ENCODE peak calls at places on chromosomes 2 and 18, in eight cellular contexts. Z is HCT116, S is GM23248, I is hepatocyte, C is neural progenitor cell, F is OCI-LY7, H is GM23338, B is MM.1S. O is an unnamed sample.

GRCh38 chr2:44769349-44770005 is 172.0 kb upstream of the SIX3 start:
- DNase-seq in Z (no peak), S (no peak), I (no peak), C (no peak), F (no peak), H (no peak), B (no peak), O (no peak)

GRCh38 chr18:60935046-60935445 is 398.2 kb upstream of the CDH20 start:
- DNase-seq in Z (no peak), S (peak), I (no peak), C (no peak), F (no peak), H (no peak), B (no peak), O (no peak)

GRCh38 chr18:31645411-31645810 is 39.0 kb downstream of the B4GALT6 start:
- DNase-seq in Z (no peak), S (no peak), I (no peak), C (no peak), F (no peak), H (no peak), B (no peak), O (no peak)

GRCh38 chr2:152425765-152426710 is 91.1 kb downstream of the FMNL2 start:
- DNase-seq in Z (no peak), S (peak), I (no peak), C (no peak), F (no peak), H (no peak), B (no peak), O (no peak)

GRCh38 chr18:45916302-45916701 is 50.8 kb downstream of the EPG5 start:
- DNase-seq in Z (no peak), S (no peak), I (peak), C (peak), F (peak), H (peak), B (no peak), O (no peak)

GRCh38 chr2:201171259-201171814 is 11.6 kb upstream of the CASP10 start:
- DNase-seq in Z (no peak), S (no peak), I (no peak), C (no peak), F (no peak), H (no peak), B (no peak), O (no peak)

GRCh38 chr2:95389256-95390119 is 13.0 kb upstream of the FAHD2A start:
- DNase-seq in Z (peak), S (peak), I (peak), C (peak), F (peak), H (peak), B (peak), O (peak)

GRCh38 chr18:26657618-26658581 is 109.5 kb upstream of the KCTD1 start:
- DNase-seq in Z (no peak), S (no peak), I (no peak), C (no peak), F (no peak), H (no peak), B (no peak), O (no peak)

GRCh38 chr2:222769446-222769845 is 91.4 kb upstream of the ACSL3 start:
- DNase-seq in Z (no peak), S (no peak), I (no peak), C (no peak), F (no peak), H (no peak), B (no peak), O (no peak)

GRCh38 chr2:32806857-32807256 is 139.9 kb upstream of the LTBP1 start:
- DNase-seq in Z (no peak), S (no peak), I (no peak), C (no peak), F (no peak), H (no peak), B (no peak), O (peak)

GRCh38 chr2:98472961-98473746 is 28.5 kb downstream of the INPP4A start:
- DNase-seq in Z (no peak), S (no peak), I (no peak), C (no peak), F (no peak), H (no peak), B (no peak), O (no peak)

GRCh38 chr18:63646916-63647315 is 2.9 kb upstream of the SERPINB4 start:
- DNase-seq in Z (no peak), S (peak), I (no peak), C (no peak), F (no peak), H (no peak), B (no peak), O (no peak)

GRCh38 chr2:1538663-1539062 is 125.4 kb downstream of the TPO start:
- DNase-seq in Z (peak), S (peak), I (peak), C (peak), F (no peak), H (peak), B (no peak), O (peak)

GRCh38 chr2:1055014-1055595 is 104.5 kb downstream of the SNTG2 start:
- DNase-seq in Z (no peak), S (peak), I (no peak), C (no peak), F (no peak), H (no peak), B (no peak), O (peak)

GRCh38 chr18:23884712-23885375 is 129.7 kb upstream of the TTC39C start:
- DNase-seq in Z (no peak), S (no peak), I (peak), C (no peak), F (no peak), H (peak), B (no peak), O (no peak)

GRCh38 chr2:172234716-172235661 is 132.3 kb upstream of the DLX2 start:
- DNase-seq in Z (no peak), S (peak), I (peak), C (peak), F (no peak), H (peak), B (no peak), O (no peak)

DNA sequence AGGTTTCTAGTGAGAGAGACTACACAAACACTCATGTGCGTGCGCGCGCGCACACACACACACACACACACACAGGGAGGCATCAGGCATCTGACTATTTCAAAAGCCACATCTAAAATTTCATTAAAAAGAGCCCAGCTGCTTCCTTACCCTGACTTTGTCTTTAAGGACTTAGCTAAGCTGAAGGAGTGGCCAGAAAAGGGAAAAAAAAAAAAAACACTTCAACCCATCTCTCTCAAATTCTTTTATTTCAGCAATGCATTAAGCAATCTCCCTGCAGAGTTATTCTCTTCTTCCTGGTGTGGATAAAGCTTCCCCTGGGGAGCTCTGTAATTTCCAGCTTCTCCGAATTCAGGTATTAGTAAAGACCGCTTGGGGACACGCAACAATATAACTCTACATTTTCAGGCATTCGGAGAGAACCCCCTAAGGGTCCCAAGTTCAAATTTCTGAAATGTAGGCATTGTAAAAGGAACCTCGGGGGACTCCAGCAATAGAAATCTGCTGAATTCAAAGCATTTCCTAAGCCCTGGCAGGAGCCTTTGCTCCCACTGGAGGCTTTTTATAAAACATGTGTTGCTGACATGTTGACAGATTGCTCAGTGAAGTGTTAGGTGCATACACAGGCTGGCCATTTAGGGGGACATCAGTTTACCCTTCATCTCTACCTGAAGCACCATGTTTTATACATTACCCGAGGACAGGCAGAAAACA is 66.9 kb downstream of the ZNF521 start:
- DNase-seq in Z (no peak), S (peak), I (no peak), C (peak), F (no peak), H (peak), B (no peak), O (no peak)
- TF ChIP-seq EZH2phosphoT487 in Z (no peak), S (no peak), I (no peak), C (no peak), F (no peak), H (no peak), B (no peak), O (no peak)

DNA sequence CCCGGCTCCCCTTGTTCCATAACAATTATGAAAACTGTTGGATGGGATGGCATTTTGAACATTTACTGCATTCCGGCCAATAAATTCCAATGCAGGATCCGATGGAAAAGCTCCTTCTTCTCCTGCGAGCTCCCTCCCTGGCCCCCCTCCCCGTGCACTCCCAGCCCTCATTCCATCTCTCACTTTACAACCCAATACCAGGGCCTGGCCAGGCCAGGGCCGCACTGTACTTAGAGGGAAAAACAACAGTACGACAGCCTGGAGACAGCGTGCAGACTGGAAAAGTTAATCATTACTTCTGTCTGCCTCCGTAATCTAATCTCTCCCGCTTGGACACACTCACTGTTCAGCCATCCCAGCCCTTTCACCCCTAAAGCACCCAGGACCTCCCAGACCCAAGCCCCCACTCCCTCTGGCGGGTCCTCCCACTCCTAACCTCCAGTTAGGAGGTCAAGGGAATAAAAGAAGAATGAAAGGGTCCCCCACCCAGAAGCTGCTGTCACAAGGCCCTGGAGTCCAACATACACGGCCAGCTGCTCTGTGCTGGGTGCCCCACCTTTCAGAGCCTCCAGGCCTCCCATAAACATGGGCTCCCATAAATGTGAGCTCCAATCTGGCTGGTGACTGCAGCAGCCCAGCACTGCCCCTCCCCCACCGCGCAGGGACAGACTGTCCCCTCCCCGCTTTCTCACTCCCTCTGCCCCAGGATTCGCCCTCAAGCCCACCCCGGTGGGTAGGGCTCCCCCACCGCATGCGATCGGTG is 20.6 kb downstream of the SMAD7 start:
- DNase-seq in Z (no peak), S (peak), I (peak), C (peak), F (no peak), H (peak), B (no peak), O (no peak)
- H3K4me2 ChIP-seq in Z (peak), S (peak), I (peak), C (peak), F (peak), H (peak), B (peak), O (no peak)

DNA sequence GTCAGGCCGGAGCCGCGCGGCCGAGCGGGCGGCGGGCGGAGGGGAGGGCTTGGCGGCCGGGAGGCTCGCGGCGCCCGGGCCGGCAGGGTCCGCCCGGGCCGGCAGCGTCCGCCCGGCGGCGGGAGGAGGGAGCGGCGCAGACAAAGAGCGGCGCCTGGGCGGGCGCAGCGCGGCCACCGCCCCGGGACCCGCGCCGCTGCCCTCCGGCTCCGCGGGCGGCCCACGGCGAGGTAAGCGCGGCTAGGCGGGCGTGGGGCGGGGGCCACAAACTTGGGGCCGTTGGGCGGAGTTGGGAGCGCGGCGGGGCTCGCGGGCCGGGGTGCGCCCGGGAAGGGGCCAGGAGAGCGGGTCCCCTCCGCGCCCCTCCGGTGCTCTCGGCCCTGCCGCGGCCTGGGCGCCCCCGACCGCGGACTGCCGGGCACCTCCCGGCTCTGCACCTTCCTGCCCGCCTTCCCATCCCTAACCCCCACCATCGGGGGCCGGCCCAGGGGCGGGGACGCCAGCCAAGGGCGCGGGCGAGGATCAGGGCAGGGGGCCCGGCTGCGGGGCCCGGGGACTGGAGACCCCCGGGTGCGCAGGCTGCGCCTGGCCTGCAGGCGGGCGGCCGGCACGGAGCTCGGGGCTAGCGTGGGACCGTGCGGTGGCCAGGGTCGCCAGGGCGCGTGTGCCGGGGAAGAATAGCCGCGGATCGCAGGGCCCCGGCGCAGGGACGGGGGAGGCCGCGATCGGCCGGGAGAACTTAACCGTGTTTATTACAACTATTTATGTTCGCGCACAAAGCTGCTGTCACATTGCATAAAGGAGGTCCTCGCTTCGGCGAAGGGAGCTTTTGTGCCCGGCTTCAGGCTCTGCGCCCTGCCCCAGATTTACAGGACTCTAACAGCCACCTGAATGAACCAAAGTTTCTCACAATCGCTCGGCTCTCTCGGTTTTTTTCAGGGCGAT is at the start of gene NCK2:
- DNase-seq in Z (no peak), S (peak), I (peak), C (peak), F (peak), H (peak), B (peak), O (peak)
- TF ChIP-seq EZH2phosphoT487 in Z (no peak), S (no peak), I (no peak), C (no peak), F (no peak), H (no peak), B (no peak), O (no peak)

GRCh38 chr18:22544626-22545025 is 126.9 kb upstream of the CTAGE1 start:
- DNase-seq in Z (no peak), S (peak), I (no peak), C (no peak), F (no peak), H (no peak), B (no peak), O (no peak)

GRCh38 chr18:22545091-22545795 is 127.5 kb upstream of the CTAGE1 start:
- DNase-seq in Z (no peak), S (peak), I (no peak), C (no peak), F (no peak), H (no peak), B (no peak), O (no peak)

GRCh38 chr18:22541232-22541631 is 123.5 kb upstream of the CTAGE1 start:
- DNase-seq in Z (no peak), S (no peak), I (no peak), C (no peak), F (no peak), H (no peak), B (no peak), O (no peak)

GRCh38 chr18:22543764-22544163 is 126.0 kb upstream of the CTAGE1 start:
- DNase-seq in Z (no peak), S (no peak), I (no peak), C (no peak), F (no peak), H (no peak), B (no peak), O (peak)

GRCh38 chr18:22542400-22542835 is 124.7 kb upstream of the CTAGE1 start:
- DNase-seq in Z (no peak), S (peak), I (no peak), C (no peak), F (no peak), H (no peak), B (no peak), O (no peak)
- H3K4me2 ChIP-seq in Z (no peak), S (peak), I (no peak), C (no peak), F (no peak), H (no peak), B (no peak), O (no peak)

DNA sequence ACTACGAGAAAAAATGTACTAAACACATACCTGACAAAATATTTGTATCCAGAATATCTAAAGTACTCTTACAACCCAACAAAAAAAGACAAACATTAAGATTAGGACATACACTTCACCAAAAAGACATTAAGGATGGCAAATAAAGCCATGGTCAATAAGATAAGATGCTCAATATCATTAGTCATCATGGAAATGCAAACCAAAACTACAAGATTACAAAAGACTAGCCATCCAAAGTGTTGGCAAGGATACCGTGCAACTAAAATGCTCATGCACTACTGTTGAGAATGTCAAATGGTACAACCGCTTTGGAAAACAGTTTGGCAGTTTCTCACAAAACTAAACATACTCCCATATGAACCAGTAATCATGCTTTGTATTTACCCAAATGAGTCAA is 29.7 kb downstream of the MAP3K2 start:
- DNase-seq in Z (no peak), S (no peak), I (no peak), C (no peak), F (no peak), H (no peak), B (no peak), O (peak)
- TF ChIP-seq EZH2phosphoT487 in Z (no peak), S (no peak), I (no peak), C (no peak), F (no peak), H (no peak), B (no peak), O (no peak)

GRCh38 chr18:57630002-57630758 is 8.5 kb upstream of the NARS1 start:
- DNase-seq in Z (peak), S (peak), I (peak), C (peak), F (peak), H (peak), B (peak), O (peak)

GRCh38 chr18:57629399-57629798 is 7.8 kb upstream of the NARS1 start:
- DNase-seq in Z (no peak), S (no peak), I (no peak), C (no peak), F (peak), H (no peak), B (no peak), O (no peak)

GRCh38 chr18:57630759-57631660 is 9.4 kb upstream of the NARS1 start:
- DNase-seq in Z (no peak), S (peak), I (no peak), C (no peak), F (peak), H (no peak), B (no peak), O (no peak)

GRCh38 chr18:57624988-57625387 is 3.4 kb upstream of the NARS1 start:
- DNase-seq in Z (peak), S (peak), I (no peak), C (no peak), F (no peak), H (no peak), B (no peak), O (peak)

DNA sequence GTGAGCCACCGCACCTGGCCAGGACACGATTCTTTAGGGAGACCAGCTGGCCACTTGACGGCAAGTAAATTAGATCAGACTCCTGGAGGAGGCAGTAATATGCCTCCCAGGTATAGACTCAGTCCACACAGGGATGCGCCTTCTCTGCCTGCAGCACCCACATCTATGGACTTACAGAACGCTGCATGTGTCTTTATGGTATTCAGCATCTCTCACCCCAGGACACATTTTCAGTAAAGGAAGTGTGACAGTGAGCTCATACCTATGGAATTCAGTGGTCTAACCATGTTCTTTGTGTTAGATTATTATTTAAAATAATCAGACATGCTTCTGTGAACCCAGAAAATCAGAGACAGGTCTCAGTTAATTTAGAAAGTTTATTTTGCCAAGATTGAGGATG is 5.9 kb upstream of the NARS1 start:
- DNase-seq in Z (no peak), S (peak), I (no peak), C (no peak), F (no peak), H (no peak), B (no peak), O (peak)
- H3K4me2 ChIP-seq in Z (no peak), S (no peak), I (no peak), C (no peak), F (no peak), H (no peak), B (no peak), O (no peak)